ENCODE peak calls at places on chromosome 4, in eight cellular contexts. V, T, A, S, G, X, F and Q are unnamed samples.
A peak's percentile ranks its signal among the peaks of the same experiment; 100 is the strongest.

GRCh38 chr4:32909722-32910121 is 2189.6 kb downstream of the PCDH7 start:
- DNase-seq in G (peak; percentile 62), A (no peak), T (no peak), S (no peak), X (no peak), F (peak; percentile 5), V (no peak), Q (no peak)

GRCh38 chr4:75516144-75516543 is 1.9 kb downstream of the THAP6 start:
- DNase-seq in A (no peak), T (no peak), G (no peak), S (no peak), V (no peak), X (no peak), F (no peak), Q (no peak)

GRCh38 chr4:67566335-67566734 is 7.8 kb downstream of the STAP1 start:
- DNase-seq in T (no peak), F (no peak), G (no peak), S (no peak), V (no peak), A (no peak), X (no peak), Q (no peak)

GRCh38 chr4:28427306-28428085 is 1566.9 kb downstream of the STIM2 start:
- DNase-seq in G (no peak), T (no peak), V (no peak), X (no peak), F (no peak), S (no peak), A (no peak), Q (no peak)

GRCh38 chr4:160235771-160236170 is 1132.9 kb downstream of the RAPGEF2 start:
- DNase-seq in T (no peak), F (no peak), A (no peak), V (no peak), X (no peak), S (no peak), G (no peak), Q (no peak)

GRCh38 chr4:83552924-83553323 is 17.0 kb downstream of the GPAT3 start:
- DNase-seq in G (no peak), S (no peak), F (no peak), V (no peak), A (no peak), X (no peak), T (peak; percentile 51), Q (peak; percentile 82)

GRCh38 chr4:123622572-123622971 is 226.0 kb downstream of the SPRY1 start:
- DNase-seq in S (no peak), T (no peak), V (no peak), A (no peak), X (no peak), F (no peak), G (no peak), Q (no peak)

GRCh38 chr4:79338148-79338547 is 12.3 kb upstream of the NAA11 start:
- DNase-seq in T (no peak), F (no peak), V (no peak), G (no peak), S (no peak), X (no peak), A (no peak), Q (no peak)

GRCh38 chr4:110165382-110166285 is 32.8 kb downstream of the ELOVL6 start:
- DNase-seq in A (peak; percentile 10), G (no peak), T (peak; percentile 59), V (no peak), X (peak; percentile 38), S (no peak), F (peak; percentile 44), Q (peak; percentile 62)

GRCh38 chr4:81606796-81607550 is 135.3 kb upstream of the RASGEF1B start:
- DNase-seq in X (no peak), F (peak; percentile 13), A (no peak), T (peak; percentile 29), V (peak; percentile 33), S (peak; percentile 33), G (no peak), Q (peak; percentile 29)

GRCh38 chr4:154560824-154561231 is 2.0 kb upstream of the FGB start:
- DNase-seq in G (no peak), T (peak; percentile 49), V (no peak), X (no peak), S (no peak), F (no peak), A (no peak), Q (no peak)

GRCh38 chr4:156941940-156942548 is 29.6 kb downstream of the PDGFC start:
- DNase-seq in S (peak; percentile 61), G (peak; percentile 69), V (peak; percentile 38), T (peak; percentile 86), A (peak; percentile 75), F (peak; percentile 87), X (no peak), Q (no peak)

GRCh38 chr4:116705466-116705865 is 379.9 kb downstream of the TRAM1L1 start:
- DNase-seq in V (no peak), T (no peak), G (no peak), F (no peak), S (no peak), X (no peak), A (no peak), Q (no peak)

GRCh38 chr4:84800256-84800655 is 166.2 kb downstream of the WDFY3 start:
- DNase-seq in A (no peak), G (no peak), S (no peak), F (no peak), X (no peak), T (no peak), V (no peak), Q (no peak)

GRCh38 chr4:153651961-153652784 is 31.9 kb upstream of the TLR2 start:
- DNase-seq in T (no peak), S (no peak), G (peak; percentile 82), V (no peak), F (no peak), X (no peak), A (no peak), Q (no peak)

GRCh38 chr4:141290771-141291170 is 70.1 kb downstream of the ZNF330 start:
- DNase-seq in T (no peak), V (no peak), F (no peak), S (no peak), G (no peak), X (no peak), A (no peak), Q (no peak)

GRCh38 chr4:7364979-7365378 is 69.8 kb downstream of the PSAPL1 start:
- DNase-seq in A (peak; percentile 49), F (no peak), X (no peak), G (no peak), V (no peak), S (no peak), T (no peak), Q (no peak)

GRCh38 chr4:4225915-4226605 is 669 bp downstream of the OTOP1 start:
- DNase-seq in G (no peak), T (no peak), A (no peak), S (peak; percentile 49), F (no peak), V (no peak), X (no peak), Q (no peak)

GRCh38 chr4:123651536-123652175 is 255.1 kb downstream of the SPRY1 start:
- DNase-seq in X (no peak), S (no peak), V (no peak), G (no peak), T (no peak), A (no peak), F (no peak), Q (peak; percentile 64)

GRCh38 chr4:48409203-48409602 is 67.9 kb downstream of the SLAIN2 start:
- DNase-seq in G (no peak), S (no peak), X (no peak), F (no peak), A (no peak), T (no peak), V (no peak), Q (peak; percentile 16)

GRCh38 chr4:27463816-27464215 is 603.2 kb downstream of the STIM2 start:
- DNase-seq in V (no peak), F (no peak), A (no peak), T (peak; percentile 73), X (no peak), S (no peak), G (no peak), Q (no peak)

GRCh38 chr4:87017580-87018061 is 82.8 kb downstream of the AFF1 start:
- DNase-seq in S (no peak), G (no peak), X (no peak), A (no peak), T (peak; percentile 79), F (peak; percentile 41), V (no peak), Q (no peak)